ENCODE peak calls at places on chromosomes 11 and 22, in eight cellular contexts. B is body of pancreas, S is HCT116, U is ovary, Z is heart left ventricle, R is IMR-90, K is Peyer's patch, W is endothelial cell of umbilical vein. G is an unnamed sample. For H3K36me3, the result is how much of the 10 kb centered on the place peaks cover.

GRCh38 chr22:44436656-44437492 is 61.2 kb downstream of the RTL6 start:
- DNase-seq in S (no peak), B (no peak), Z (no peak), W (no peak), K (peak), U (no peak), R (no peak), G (no peak)

GRCh38 chr11:64207247-64208085 is 945 bp downstream of the FERMT3 start:
- DNase-seq in W (peak), R (peak), K (peak), B (peak), S (no peak), U (peak), Z (peak), G (no peak)

GRCh38 chr11:69374110-69374981 is 80.4 kb downstream of the MYEOV start:
- DNase-seq in R (no peak), Z (no peak), B (no peak), W (peak), S (no peak), K (peak), U (peak), G (no peak)

GRCh38 chr11:45590743-45591142 is 74.7 kb downstream of the CHST1 start:
- DNase-seq in R (no peak), K (no peak), B (peak), Z (no peak), U (no peak), S (no peak), W (no peak), G (no peak)

GRCh38 chr11:128720522-128720985 is 26.7 kb downstream of the FLI1 start:
- DNase-seq in K (peak), W (peak), U (no peak), B (no peak), R (no peak), Z (no peak), S (no peak), G (no peak)

GRCh38 chr22:46971141-46971775 is 208.8 kb downstream of the TBC1D22A start:
- DNase-seq in B (peak), R (peak), U (peak), S (no peak), K (no peak), W (peak), Z (peak), G (no peak)

GRCh38 chr22:49515486-49515885 is 312.2 kb downstream of the BRD1 start:
- DNase-seq in W (no peak), B (no peak), S (no peak), R (no peak), K (peak), Z (no peak), U (no peak), G (peak)

GRCh38 chr11:131674051-131674755 is 303.8 kb downstream of the NTM start:
- DNase-seq in B (peak), S (peak), R (peak), K (peak), Z (peak), U (peak), W (peak), G (peak)

GRCh38 chr11:72333657-72334056 is 89.7 kb upstream of the PHOX2A start:
- DNase-seq in K (peak), U (no peak), B (no peak), Z (no peak), W (no peak), R (no peak), S (no peak), G (no peak)

GRCh38 chr11:112652786-112653390 is 308.3 kb upstream of the NCAM1 start:
- DNase-seq in K (no peak), R (peak), Z (no peak), W (no peak), B (no peak), U (no peak), S (no peak), G (no peak)

GRCh38 chr22:28846994-28847393 is 36.4 kb upstream of the ZNRF3 start:
- DNase-seq in B (no peak), S (no peak), R (no peak), W (no peak), K (no peak), U (no peak), Z (no peak), G (no peak)

GRCh38 chr11:115664313-115664712 is 160.1 kb upstream of the CADM1 start:
- DNase-seq in U (no peak), R (no peak), K (no peak), S (no peak), W (no peak), Z (no peak), B (no peak), G (no peak)

GRCh38 chr22:33573479-33573878 is 346.8 kb downstream of the LARGE1 start:
- DNase-seq in B (no peak), U (no peak), K (no peak), Z (no peak), R (no peak), W (no peak), S (no peak), G (no peak)

GRCh38 chr22:32413715-32414114 is 1.7 kb upstream of the RTCB start:
- DNase-seq in W (peak), B (no peak), K (no peak), R (peak), U (no peak), S (peak), Z (no peak), G (no peak)

GRCh38 chr11:121391914-121392313 is 60.2 kb upstream of the SORL1 start:
- DNase-seq in B (no peak), Z (no peak), U (no peak), K (peak), S (no peak), W (no peak), R (no peak), G (no peak)

GRCh38 chr11:8068605-8069221 is 12.3 kb upstream of the TUB start:
- DNase-seq in W (peak), B (peak), U (peak), R (peak), K (peak), Z (peak), S (no peak), G (no peak)

GRCh38 chr11:69486773-69487266 is 5.4 kb downstream of the LINC01488 start:
- DNase-seq in K (no peak), U (no peak), R (no peak), Z (peak), W (no peak), S (no peak), B (no peak), G (no peak)

GRCh38 chr11:96328395-96329010 is 14.5 kb downstream of the MAML2 start:
- DNase-seq in W (no peak), K (no peak), U (no peak), R (peak), S (no peak), B (no peak), Z (no peak), G (no peak)

GRCh38 chr11:132258865-132259264 is 888.5 kb downstream of the NTM start:
- DNase-seq in W (no peak), B (no peak), R (peak), S (no peak), U (no peak), Z (no peak), K (no peak), G (no peak)

GRCh38 chr22:29343313-29343805 is 27.9 kb upstream of the RASL10A start:
- DNase-seq in R (peak), W (no peak), B (peak), U (no peak), K (no peak), S (no peak), Z (peak), G (peak)

GRCh38 chr11:120334894-120335462 is 1.2 kb upstream of the ARHGEF12 start:
- DNase-seq in Z (no peak), B (peak), K (peak), S (no peak), R (peak), U (peak), W (peak), G (peak)

GRCh38 chr11:9193316-9193715 is 71.8 kb downstream of the DENND5A start:
- DNase-seq in R (no peak), K (no peak), Z (no peak), B (no peak), W (no peak), S (no peak), U (no peak), G (no peak)

GRCh38 chr22:17101475-17102296 is 16.9 kb downstream of the IL17RA start:
- DNase-seq in S (no peak), W (no peak), U (no peak), B (no peak), R (no peak), K (no peak), Z (no peak), G (no peak)

GRCh38 chr22:46748948-46749681 is 11.1 kb upstream of the CERK start:
- DNase-seq in K (peak), U (no peak), R (peak), B (no peak), S (no peak), Z (no peak), W (peak), G (no peak)

GRCh38 chr11:60915250-60915914 is 1.4 kb downstream of the TMEM109 start:
- DNase-seq in U (peak), W (peak), R (peak), K (peak), S (peak), Z (no peak), B (peak), G (peak)

GRCh38 chr11:60913793-60914619 is at the start of gene TMEM109:
- DNase-seq in K (peak), U (peak), R (peak), Z (peak), B (peak), W (peak), S (peak), G (peak)

GRCh38 chr11:60912851-60913550 is 957 bp upstream of the TMEM109 start:
- DNase-seq in U (no peak), Z (no peak), W (peak), S (no peak), B (no peak), R (no peak), K (peak), G (no peak)

GRCh38 chr11:60916669-60917206 is 2.8 kb downstream of the TMEM109 start:
- DNase-seq in W (no peak), S (no peak), U (no peak), B (no peak), Z (no peak), K (no peak), R (no peak), G (no peak)

DNA sequence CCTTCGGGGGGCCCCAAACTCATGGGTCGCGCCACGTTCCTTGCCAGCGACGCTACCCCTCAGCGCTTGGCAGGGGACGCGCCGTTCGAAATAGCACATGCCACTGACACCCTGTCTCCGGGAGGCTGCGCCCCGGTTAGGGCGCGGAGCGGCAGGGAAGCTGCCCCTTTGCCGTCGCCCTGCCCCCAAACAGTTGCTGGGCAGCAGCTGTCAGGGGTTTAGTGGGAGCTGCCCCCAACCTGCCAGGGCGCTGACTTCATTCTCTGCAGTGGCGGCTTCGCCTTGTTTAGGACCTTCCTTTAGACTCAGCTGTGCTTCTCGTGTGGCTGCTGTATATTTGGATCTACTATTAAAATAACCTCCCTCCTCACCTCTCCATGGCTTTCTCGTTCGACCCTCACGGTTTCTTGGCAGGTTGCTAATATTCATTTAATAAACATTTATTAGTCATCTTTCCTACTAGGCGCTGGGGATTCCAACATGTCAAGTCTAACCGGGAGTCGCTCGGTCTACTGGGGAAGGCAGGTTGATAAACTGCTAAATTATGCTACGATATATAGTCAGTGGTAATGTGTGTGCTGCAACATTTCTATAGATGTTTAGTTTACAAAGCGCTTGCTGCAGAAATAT is 777 bp downstream of the TMEM109 start:
- DNase-seq in U (no peak), S (no peak), Z (no peak), R (peak), B (peak), W (peak), K (peak), G (no peak)
- H3K27ac ChIP-seq in U (peak), S (peak), Z (peak), R (peak), B (peak), W (peak), K (peak), G (peak)

GRCh38 chr11:77820565-77821348 is at the start of the genes AAMDC and RSF1:
- DNase-seq in S (peak), R (peak), B (peak), Z (peak), W (peak), U (peak), K (peak), G (peak)

GRCh38 chr11:77819921-77820564 is 479 bp downstream of the RSF1 start:
- DNase-seq in K (peak), R (peak), W (peak), Z (peak), B (peak), U (peak), S (no peak), G (no peak)

GRCh38 chr11:77819411-77819920 is 1.1 kb downstream of the RSF1 start:
- DNase-seq in Z (peak), W (peak), R (peak), S (peak), B (peak), U (peak), K (peak), G (peak)

GRCh38 chr11:77821349-77821851 is 456 bp downstream of the AAMDC start:
- DNase-seq in R (peak), Z (peak), U (peak), S (no peak), B (peak), K (peak), W (peak), G (no peak)

DNA sequence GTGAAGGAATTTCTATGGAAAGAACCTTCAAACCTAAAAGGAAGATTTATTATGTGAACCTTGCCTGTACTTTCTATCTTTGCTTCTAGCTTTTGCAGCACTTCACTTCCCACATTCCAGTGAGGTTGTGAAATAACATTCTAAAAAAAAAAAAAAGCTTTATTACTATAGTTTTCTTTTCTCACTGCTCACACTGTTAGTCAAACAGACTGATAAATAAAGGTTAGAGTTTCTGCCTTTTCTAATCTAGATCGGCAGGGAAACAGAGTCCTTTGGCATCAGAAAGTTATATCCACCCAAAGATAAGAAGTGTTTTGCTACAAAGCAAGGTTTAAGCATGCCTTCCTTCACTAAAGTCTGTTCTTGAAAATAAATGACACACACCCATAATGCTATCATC is 2.8 kb downstream of the AAMDC start:
- DNase-seq in W (peak), R (peak), U (no peak), S (no peak), K (no peak), Z (no peak), B (no peak), G (no peak)
- TF ChIP-seq POLR2A in W (no peak), R (no peak), U (no peak), S (no peak), K (no peak), Z (no peak), B (no peak), G (no peak)

GRCh38 chr11:102402556-102402955 is 50.0 kb downstream of the TMEM123 start:
- DNase-seq in W (no peak), R (no peak), K (no peak), B (no peak), S (no peak), Z (no peak), U (no peak), G (no peak)
- H3K36me3 ChIP-seq in W (under half), R (under half), K (under half), B (under half), S (under half), Z (half or more), U (under half), G (under half)

DNA sequence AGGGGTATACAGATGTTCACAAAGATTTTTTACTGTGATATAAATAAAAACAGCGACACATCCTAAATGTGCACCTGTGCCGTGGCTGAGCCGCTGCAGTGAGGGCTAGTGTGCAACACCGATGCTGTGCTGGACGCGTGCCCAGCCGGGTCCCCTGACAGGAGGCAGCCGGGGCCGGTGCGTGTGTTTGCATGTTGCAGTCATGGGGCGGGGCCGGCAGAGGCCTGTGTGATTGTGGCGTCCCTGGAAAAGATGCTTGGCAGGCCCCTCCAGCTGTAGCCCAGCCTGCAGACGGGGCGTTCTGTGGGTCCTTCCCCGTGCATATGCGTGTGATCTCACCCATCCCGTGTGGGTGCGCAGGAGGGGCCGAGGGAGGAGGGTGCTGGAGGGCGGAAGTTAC is 30.6 kb downstream of the MUC6 start:
- DNase-seq in B (peak), R (no peak), W (no peak), K (no peak), S (no peak), Z (no peak), U (peak), G (no peak)
- H3K27ac ChIP-seq in B (peak), R (no peak), W (no peak), K (no peak), S (no peak), Z (no peak), U (peak), G (no peak)

GRCh38 chr11:10302294-10302743 is 2.6 kb upstream of the ADM start:
- DNase-seq in W (no peak), B (peak), Z (no peak), U (peak), R (no peak), S (no peak), K (no peak), G (no peak)

GRCh38 chr11:10304495-10305261 is at the start of gene ADM:
- DNase-seq in Z (peak), U (peak), W (peak), R (peak), K (peak), B (peak), S (peak), G (peak)

GRCh38 chr11:10301656-10302293 is 3.1 kb upstream of the ADM start:
- DNase-seq in U (no peak), Z (no peak), K (no peak), R (peak), B (no peak), W (no peak), S (no peak), G (no peak)

GRCh38 chr11:10303558-10304363 is 1.1 kb upstream of the ADM start:
- DNase-seq in U (peak), B (peak), S (no peak), W (peak), K (peak), Z (no peak), R (peak), G (no peak)

GRCh38 chr11:10302744-10303557 is 1.9 kb upstream of the ADM start:
- DNase-seq in R (peak), S (no peak), W (peak), B (peak), U (peak), Z (peak), K (peak), G (peak)
- TF ChIP-seq POLR2A in R (peak), S (no peak), W (no peak), B (peak), U (no peak), Z (no peak), K (peak), G (no peak)

DNA sequence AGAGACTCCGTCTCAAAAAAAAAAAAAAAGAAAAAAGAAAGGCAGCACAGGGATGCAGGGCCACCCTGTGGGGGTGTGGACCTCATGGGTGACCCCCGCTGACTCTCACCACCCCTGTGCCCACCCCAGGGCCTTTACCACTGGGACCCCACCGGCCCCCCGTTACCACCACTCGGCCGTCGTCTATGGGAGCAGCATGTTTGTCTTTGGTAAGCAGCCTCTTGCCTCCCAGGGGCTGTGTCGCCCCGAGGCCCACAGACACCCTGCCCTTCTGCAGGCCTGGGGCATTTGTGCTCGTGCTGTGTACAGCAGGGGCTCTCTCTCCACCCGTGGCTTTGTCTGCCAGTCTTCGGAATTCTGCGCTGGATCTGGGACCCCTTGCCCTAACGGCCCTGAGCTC is 5.3 kb downstream of the LZTR1 start:
- DNase-seq in U (no peak), R (no peak), B (no peak), W (no peak), K (no peak), Z (no peak), S (no peak), G (no peak)
- H3K36me3 ChIP-seq in U (under half), R (under half), B (under half), W (under half), K (under half), Z (half or more), S (under half), G (under half)

DNA sequence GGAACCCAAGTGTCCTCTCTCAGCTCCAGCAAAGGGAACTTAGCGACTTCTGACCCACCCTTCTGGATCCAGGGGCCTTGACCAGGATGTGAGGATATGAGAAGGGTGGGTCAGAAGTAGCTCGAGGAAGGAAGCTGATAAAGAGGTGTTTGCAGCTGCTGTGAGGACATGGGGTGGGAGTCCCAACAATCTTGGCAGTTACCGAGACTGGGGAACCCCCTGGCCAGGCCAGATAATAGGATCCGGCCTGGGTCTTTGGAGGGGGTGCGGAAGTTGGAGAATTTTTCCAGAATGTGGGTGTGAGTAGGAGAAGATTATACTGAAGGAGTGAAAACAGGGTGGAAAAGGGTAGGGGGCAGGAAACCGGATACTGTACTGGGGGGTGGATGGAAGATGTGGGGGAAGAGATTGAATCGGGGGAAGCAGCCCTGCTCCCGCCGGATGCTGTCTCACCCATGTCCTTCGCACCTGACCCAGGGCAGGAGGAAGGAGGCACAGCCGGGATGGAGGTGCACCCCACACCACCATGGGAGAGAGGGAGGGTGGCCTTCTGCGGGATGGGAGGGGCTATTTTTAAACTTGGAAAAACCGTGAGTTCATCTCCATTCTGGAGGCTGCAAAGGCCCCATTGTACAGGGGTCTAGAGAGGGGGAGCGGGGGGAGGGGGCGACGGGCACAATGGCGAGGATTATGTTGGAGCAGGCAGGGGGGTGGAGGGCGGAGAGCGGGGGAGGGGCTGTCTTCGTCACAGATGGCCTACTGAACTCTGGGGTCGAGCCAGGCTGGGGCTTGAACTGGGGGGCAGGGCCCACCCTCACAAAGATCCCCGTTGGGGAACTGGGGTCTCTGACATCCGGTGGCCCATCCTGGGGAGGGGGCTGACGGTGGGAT is 3.0 kb upstream of the MCAM start:
- DNase-seq in S (no peak), U (peak), R (no peak), Z (peak), K (no peak), W (peak), B (no peak), G (no peak)
- H3K27ac ChIP-seq in S (no peak), U (peak), R (peak), Z (peak), K (peak), W (peak), B (no peak), G (peak)

GRCh38 chr11:125592305-125593112 is at the start of gene STT3A:
- DNase-seq in S (peak), B (peak), W (peak), R (peak), U (peak), K (peak), Z (peak), G (peak)
- TF ChIP-seq POLR2A in S (peak), B (peak), W (peak), R (peak), U (peak), K (peak), Z (peak), G (peak)